ENCODE peak calls at places on chromosomes 2 and 18, in five cellular contexts. One of them, this sample, is unnamed.

GRCh38 chr18:40925071-40925541 is 1029.9 kb upstream of the PIK3C3 start:
- DNase-seq in cardiac septum: no peak
- DNase-seq in ecto neural progenitor cell: no peak
- DNase-seq in tibial nerve: no peak
- DNase-seq in NCI-H460: no peak
- DNase-seq in this sample: no peak

GRCh38 chr18:47870605-47871004 is 59.9 kb downstream of the SMAD2 start:
- DNase-seq in cardiac septum: no peak
- DNase-seq in ecto neural progenitor cell: no peak
- DNase-seq in tibial nerve: no peak
- DNase-seq in NCI-H460: no peak
- DNase-seq in this sample: no peak

GRCh38 chr2:15729709-15730544 is 138.3 kb downstream of the DDX1 start:
- DNase-seq in cardiac septum: no peak
- DNase-seq in ecto neural progenitor cell: no peak
- DNase-seq in tibial nerve: no peak
- DNase-seq in NCI-H460: no peak
- DNase-seq in this sample: no peak

GRCh38 chr18:74800098-74800497 is 202.4 kb downstream of the ZNF407 start:
- DNase-seq in cardiac septum: no peak
- DNase-seq in ecto neural progenitor cell: no peak
- DNase-seq in tibial nerve: no peak
- DNase-seq in NCI-H460: no peak
- DNase-seq in this sample: no peak

GRCh38 chr2:166230024-166230723 is 102.4 kb upstream of the SCN1A start:
- DNase-seq in cardiac septum: no peak
- DNase-seq in ecto neural progenitor cell: no peak
- DNase-seq in tibial nerve: no peak
- DNase-seq in NCI-H460: no peak
- DNase-seq in this sample: no peak

GRCh38 chr2:55926246-55926645 is 2.7 kb upstream of the EFEMP1 start:
- DNase-seq in cardiac septum: no peak
- DNase-seq in ecto neural progenitor cell: no peak
- DNase-seq in tibial nerve: no peak
- DNase-seq in NCI-H460: no peak
- DNase-seq in this sample: no peak

GRCh38 chr2:26542194-26542455 is 64.2 kb upstream of the OTOF start:
- DNase-seq in cardiac septum: peak
- DNase-seq in ecto neural progenitor cell: no peak
- DNase-seq in tibial nerve: no peak
- DNase-seq in NCI-H460: no peak
- DNase-seq in this sample: no peak

GRCh38 chr2:162100579-162100978 is 26.6 kb upstream of the DPP4 start:
- DNase-seq in cardiac septum: no peak
- DNase-seq in ecto neural progenitor cell: no peak
- DNase-seq in tibial nerve: no peak
- DNase-seq in NCI-H460: no peak
- DNase-seq in this sample: no peak

GRCh38 chr2:133303150-133303549 is 265.1 kb downstream of the NCKAP5 start:
- DNase-seq in cardiac septum: no peak
- DNase-seq in ecto neural progenitor cell: no peak
- DNase-seq in tibial nerve: no peak
- DNase-seq in NCI-H460: no peak
- DNase-seq in this sample: no peak

GRCh38 chr2:121000804-121001203 is 265.1 kb downstream of the GLI2 start:
- DNase-seq in cardiac septum: no peak
- DNase-seq in ecto neural progenitor cell: no peak
- DNase-seq in tibial nerve: no peak
- DNase-seq in NCI-H460: no peak
- DNase-seq in this sample: no peak

GRCh38 chr2:177983183-177983788 is 89.3 kb downstream of the PDE11A start:
- DNase-seq in cardiac septum: no peak
- DNase-seq in ecto neural progenitor cell: peak
- DNase-seq in tibial nerve: peak
- DNase-seq in NCI-H460: peak
- DNase-seq in this sample: no peak

GRCh38 chr18:46427216-46427995 is 229.6 kb downstream of the LOXHD1 start:
- DNase-seq in cardiac septum: peak
- DNase-seq in ecto neural progenitor cell: peak
- DNase-seq in tibial nerve: no peak
- DNase-seq in NCI-H460: no peak
- DNase-seq in this sample: no peak

GRCh38 chr2:97743913-97744312 is 30.5 kb downstream of the ZAP70 start:
- DNase-seq in cardiac septum: peak
- DNase-seq in ecto neural progenitor cell: no peak
- DNase-seq in tibial nerve: no peak
- DNase-seq in NCI-H460: no peak
- DNase-seq in this sample: no peak

GRCh38 chr2:222561817-222562424 is 94.0 kb downstream of the FARSB start:
- DNase-seq in cardiac septum: no peak
- DNase-seq in ecto neural progenitor cell: peak
- DNase-seq in tibial nerve: peak
- DNase-seq in NCI-H460: peak
- DNase-seq in this sample: no peak

GRCh38 chr2:41718703-41719102 is 329.1 kb upstream of the PKDCC start:
- DNase-seq in cardiac septum: no peak
- DNase-seq in ecto neural progenitor cell: no peak
- DNase-seq in tibial nerve: no peak
- DNase-seq in NCI-H460: no peak
- DNase-seq in this sample: no peak

GRCh38 chr2:196105956-196106355 is 37.3 kb upstream of the DNAH7 start:
- DNase-seq in cardiac septum: no peak
- DNase-seq in ecto neural progenitor cell: no peak
- DNase-seq in tibial nerve: no peak
- DNase-seq in NCI-H460: no peak
- DNase-seq in this sample: no peak

GRCh38 chr2:208039661-208040060 is 14.3 kb upstream of the PLEKHM3 start:
- DNase-seq in cardiac septum: no peak
- DNase-seq in ecto neural progenitor cell: peak
- DNase-seq in tibial nerve: no peak
- DNase-seq in NCI-H460: no peak
- DNase-seq in this sample: no peak

GRCh38 chr2:191038241-191038725 is 24.3 kb upstream of the STAT1 start:
- DNase-seq in cardiac septum: no peak
- DNase-seq in ecto neural progenitor cell: no peak
- DNase-seq in tibial nerve: no peak
- DNase-seq in NCI-H460: no peak
- DNase-seq in this sample: no peak

GRCh38 chr2:10868021-10868420 is 43.7 kb upstream of the KCNF1 start:
- DNase-seq in cardiac septum: no peak
- DNase-seq in ecto neural progenitor cell: no peak
- DNase-seq in tibial nerve: no peak
- DNase-seq in NCI-H460: no peak
- DNase-seq in this sample: no peak

GRCh38 chr2:106644623-106645022 is 157.5 kb downstream of the CD8B2 start:
- DNase-seq in cardiac septum: no peak
- DNase-seq in ecto neural progenitor cell: no peak
- DNase-seq in tibial nerve: no peak
- DNase-seq in NCI-H460: no peak
- DNase-seq in this sample: no peak

GRCh38 chr2:74708883-74709282 is 54.8 kb downstream of the SEMA4F start:
- DNase-seq in cardiac septum: no peak
- DNase-seq in ecto neural progenitor cell: no peak
- DNase-seq in tibial nerve: no peak
- DNase-seq in NCI-H460: no peak
- DNase-seq in this sample: no peak

GRCh38 chr2:193907561-193907960 is 1712.8 kb upstream of the TMEFF2 start:
- DNase-seq in cardiac septum: no peak
- DNase-seq in ecto neural progenitor cell: no peak
- DNase-seq in tibial nerve: no peak
- DNase-seq in NCI-H460: no peak
- DNase-seq in this sample: no peak

GRCh38 chr2:158746488-158746887 is 48.6 kb upstream of the DAPL1 start:
- DNase-seq in cardiac septum: no peak
- DNase-seq in ecto neural progenitor cell: no peak
- DNase-seq in tibial nerve: no peak
- DNase-seq in NCI-H460: no peak
- DNase-seq in this sample: no peak

GRCh38 chr18:2881088-2881487 is 34.3 kb downstream of the EMILIN2 start:
- DNase-seq in cardiac septum: no peak
- DNase-seq in ecto neural progenitor cell: no peak
- DNase-seq in tibial nerve: no peak
- DNase-seq in NCI-H460: no peak
- DNase-seq in this sample: no peak

GRCh38 chr2:214139630-214140284 is 271.1 kb upstream of the VWC2L start:
- DNase-seq in cardiac septum: no peak
- DNase-seq in ecto neural progenitor cell: no peak
- DNase-seq in tibial nerve: no peak
- DNase-seq in NCI-H460: no peak
- DNase-seq in this sample: no peak

GRCh38 chr2:113888641-113889470 is 1.0 kb upstream of the ACTR3 start:
- DNase-seq in cardiac septum: no peak
- DNase-seq in ecto neural progenitor cell: no peak
- DNase-seq in tibial nerve: no peak
- DNase-seq in NCI-H460: no peak
- DNase-seq in this sample: no peak

This sample was measured in thoracic aorta.